ENCODE peak calls at places on chromosomes 12 and 14, in six cellular contexts. G is CD4-positive, alpha-beta T cell; L is cardiac muscle cell; N is HAP-1; S is MG63; Z is left ventricle myocardium inferior. H is an unnamed sample. For H3K9me3, the result is how much of the 10 kb centered on the place peaks cover.

GRCh38 chr14:35879654-35880249 is 53.6 kb downstream of the BRMS1L start:
- DNase-seq in G (no peak), L (peak), N (no peak), S (no peak), Z (no peak), H (no peak)

GRCh38 chr12:22981711-22982110 is 356.7 kb downstream of the ETNK1 start:
- DNase-seq in G (no peak), L (peak), N (no peak), S (no peak), Z (no peak), H (no peak)

GRCh38 chr12:107544947-107545346 is 140.7 kb upstream of the PWP1 start:
- DNase-seq in G (no peak), L (no peak), N (no peak), S (peak), Z (no peak), H (no peak)

GRCh38 chr12:45934956-45935355 is 55.4 kb downstream of the SCAF11 start:
- DNase-seq in G (no peak), L (no peak), N (no peak), S (no peak), Z (no peak), H (no peak)

GRCh38 chr12:32477714-32478113 is 78.4 kb downstream of the FGD4 start:
- DNase-seq in G (no peak), L (no peak), N (no peak), S (no peak), Z (no peak), H (no peak)

GRCh38 chr12:118302053-118302452 is 70.7 kb downstream of the TAOK3 start:
- DNase-seq in G (no peak), L (peak), N (no peak), S (peak), Z (no peak), H (no peak)

GRCh38 chr12:121789800-121790748 is 3.4 kb downstream of the RHOF start:
- DNase-seq in G (peak), L (peak), N (no peak), S (no peak), Z (peak), H (peak)

GRCh38 chr12:1517007-1517406 is 77.4 kb downstream of the FBXL14 start:
- DNase-seq in G (no peak), L (peak), N (peak), S (peak), Z (no peak), H (no peak)

GRCh38 chr12:10721654-10722501 is 1.2 kb downstream of the YBX3 start:
- DNase-seq in G (peak), L (peak), N (peak), S (peak), Z (peak), H (peak)

GRCh38 chr12:47876404-47876960 is 28.3 kb downstream of the VDR start:
- DNase-seq in G (no peak), L (no peak), N (no peak), S (no peak), Z (no peak), H (no peak)

GRCh38 chr12:69039881-69040280 is 106.9 kb upstream of the CPM start:
- DNase-seq in G (no peak), L (no peak), N (no peak), S (no peak), Z (no peak), H (no peak)

GRCh38 chr12:22037952-22038351 is 8.1 kb upstream of the CMAS start:
- DNase-seq in G (no peak), L (no peak), N (no peak), S (no peak), Z (no peak), H (no peak)

GRCh38 chr12:4734625-4735196 is 14.5 kb downstream of the GALNT8 start:
- DNase-seq in G (no peak), L (no peak), N (no peak), S (no peak), Z (no peak), H (no peak)

GRCh38 chr14:22534547-22534946 is 54.5 kb downstream of the DAD1 start:
- DNase-seq in G (no peak), L (no peak), N (no peak), S (no peak), Z (no peak), H (no peak)

GRCh38 chr14:74516451-74517155 is 23.0 kb downstream of the ISCA2 start:
- DNase-seq in G (no peak), L (no peak), N (peak), S (peak), Z (no peak), H (no peak)

GRCh38 chr14:72924332-72924731 is 1.9 kb upstream of the DCAF4 start:
- DNase-seq in G (no peak), L (no peak), N (no peak), S (no peak), Z (peak), H (no peak)

GRCh38 chr14:80940146-80940545 is 1.4 kb downstream of the CEP128 start:
- DNase-seq in G (no peak), L (no peak), N (no peak), S (no peak), Z (no peak), H (no peak)

GRCh38 chr14:103444837-103445524 is 59.8 kb downstream of the MARK3 start:
- DNase-seq in G (no peak), L (peak), N (no peak), S (no peak), Z (no peak), H (no peak)

GRCh38 chr12:24814379-24815086 is 134.4 kb downstream of the BCAT1 start:
- DNase-seq in G (no peak), L (no peak), N (no peak), S (no peak), Z (no peak), H (no peak)

GRCh38 chr12:93441111-93441616 is 583 bp downstream of the UBE2N start:
- DNase-seq in G (peak), L (peak), N (peak), S (peak), Z (peak), H (peak)

GRCh38 chr12:124568431-124569374 is 1.3 kb upstream of the NCOR2 start:
- DNase-seq in G (peak), L (peak), N (peak), S (peak), Z (peak), H (no peak)

GRCh38 chr14:85789506-85789905 is 259.6 kb downstream of the FLRT2 start:
- DNase-seq in G (no peak), L (no peak), N (no peak), S (no peak), Z (no peak), H (no peak)
- H3K9me3 ChIP-seq in G (under half), L (under half), N (under half), S (under half), Z (under half), H (under half)

DNA sequence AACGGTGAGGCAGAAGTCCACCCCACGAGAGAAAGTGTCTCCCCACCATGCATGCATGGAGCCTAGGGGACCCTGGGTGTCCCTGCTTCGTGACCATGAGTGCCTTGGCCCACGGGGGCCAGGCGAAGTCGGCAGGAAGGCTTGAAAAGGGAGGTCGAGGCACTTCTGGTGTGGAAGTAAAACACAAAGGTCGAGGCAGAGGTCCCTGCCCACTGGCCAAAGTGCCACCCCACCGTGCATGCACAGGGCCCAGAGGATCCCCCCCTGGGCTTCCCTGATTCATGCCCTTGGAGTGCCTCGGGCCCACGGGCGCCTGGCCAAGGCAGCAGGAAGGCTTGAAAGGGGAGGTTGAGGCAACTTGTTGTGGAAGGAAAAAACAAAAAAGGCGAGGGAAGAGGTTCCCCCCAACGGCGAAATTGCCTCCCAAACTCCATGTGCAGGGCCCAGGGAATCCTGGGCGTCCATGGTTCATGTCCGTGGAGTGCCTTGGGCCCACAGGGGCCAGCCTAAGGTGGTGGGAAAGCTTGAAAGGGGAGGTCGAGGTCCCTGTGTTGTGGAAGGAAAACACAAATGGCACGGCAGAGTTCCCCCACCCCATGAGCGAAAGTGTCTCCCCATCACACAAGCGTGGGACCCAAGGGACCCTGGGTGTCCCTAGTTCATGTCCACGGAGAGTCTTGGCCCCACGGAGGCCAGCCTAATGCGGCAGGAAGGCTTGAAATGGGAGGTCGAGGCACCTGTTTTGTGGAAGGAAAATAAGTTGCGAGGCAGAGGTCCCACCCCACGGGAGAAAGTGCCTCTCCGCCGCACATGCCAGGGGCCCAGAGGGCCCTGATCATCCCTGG is 372.1 kb downstream of the ALG10 start:
- DNase-seq in G (no peak), L (no peak), N (no peak), S (no peak), Z (peak), H (peak)
- H3K9me3 ChIP-seq in G (under half), L (under half), N (under half), S (under half), Z (half or more), H (under half)

DNA sequence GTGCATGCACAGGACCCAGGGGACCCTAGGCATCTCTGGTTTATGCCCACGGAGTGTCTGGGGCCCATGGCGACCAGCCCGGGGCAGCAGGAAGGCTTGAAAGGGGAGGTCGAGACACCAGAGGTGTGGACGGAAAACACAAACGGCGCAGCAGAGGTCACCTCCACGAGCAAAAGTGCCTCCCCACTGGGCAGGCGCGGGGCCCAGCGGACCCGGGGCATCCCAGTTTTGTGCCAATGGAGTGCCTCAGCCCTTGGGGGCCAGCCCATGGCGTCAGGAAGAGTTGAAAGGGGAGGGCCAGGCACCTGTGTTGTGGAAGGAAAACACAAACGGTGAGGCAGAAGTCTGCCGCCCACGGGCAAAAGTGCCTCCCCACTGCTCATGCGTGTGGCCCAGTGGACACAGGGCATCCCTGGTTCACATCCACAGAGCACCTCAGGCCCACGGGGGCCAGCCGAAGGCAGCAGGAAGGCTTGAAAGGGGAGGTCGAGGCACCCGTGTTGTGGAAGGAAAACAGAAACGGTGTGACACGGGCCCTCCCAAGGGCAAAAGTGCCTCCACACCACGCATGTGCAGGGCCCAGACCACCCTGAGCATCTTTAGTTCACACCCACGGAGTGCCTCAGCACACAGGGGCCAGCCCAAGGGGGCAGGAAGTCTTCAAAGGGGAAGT is 378.8 kb downstream of the ALG10 start:
- DNase-seq in G (no peak), L (no peak), N (peak), S (no peak), Z (peak), H (no peak)
- H3K9me3 ChIP-seq in G (under half), L (under half), N (under half), S (under half), Z (half or more), H (under half)

GRCh38 chr14:85762523-85762922 is 232.6 kb downstream of the FLRT2 start:
- DNase-seq in G (no peak), L (no peak), N (no peak), S (no peak), Z (no peak), H (no peak)
- H3K9me3 ChIP-seq in G (under half), L (under half), N (under half), S (under half), Z (under half), H (under half)

DNA sequence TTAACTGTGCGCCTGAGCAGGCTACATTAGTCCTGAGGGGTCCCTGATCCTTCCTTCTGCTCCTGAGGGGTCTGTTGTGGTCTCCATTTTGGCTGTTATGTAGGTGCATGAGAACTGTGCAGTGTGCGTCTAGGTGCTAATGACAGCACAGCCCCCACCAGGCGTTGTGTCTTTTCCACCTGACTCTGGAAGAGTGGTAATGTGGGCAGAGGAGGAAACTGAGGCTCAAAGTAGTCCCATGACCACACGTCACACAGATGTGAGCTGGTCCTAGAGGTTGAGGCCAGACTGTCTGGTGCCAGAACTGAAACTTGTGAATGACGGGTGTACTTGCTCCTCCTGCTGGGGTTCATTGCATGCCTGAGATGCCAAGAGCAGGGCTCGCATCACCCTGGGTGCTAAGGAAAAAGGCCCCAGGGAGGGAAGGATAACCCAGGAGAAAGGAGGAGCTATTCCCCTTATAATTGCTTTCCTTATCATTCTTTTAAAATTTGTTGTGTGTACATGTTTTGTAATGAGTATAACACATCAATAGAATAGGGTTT is 111.8 kb downstream of the SLC25A47 start:
- DNase-seq in G (no peak), L (no peak), N (no peak), S (no peak), Z (no peak), H (no peak)
- H3K9me3 ChIP-seq in G (under half), L (under half), N (under half), S (under half), Z (under half), H (under half)

GRCh38 chr12:34214011-34214410 is 191.7 kb downstream of the ALG10 start:
- DNase-seq in G (no peak), L (no peak), N (no peak), S (no peak), Z (no peak), H (no peak)
- H3K9me3 ChIP-seq in G (under half), L (under half), N (under half), S (under half), Z (under half), H (under half)

GRCh38 chr12:70648831-70649230 is 11.6 kb upstream of the PTPRB start:
- DNase-seq in G (no peak), L (peak), N (no peak), S (no peak), Z (no peak), H (no peak)
- H3K9me3 ChIP-seq in G (under half), L (under half), N (under half), S (under half), Z (under half), H (under half)

DNA sequence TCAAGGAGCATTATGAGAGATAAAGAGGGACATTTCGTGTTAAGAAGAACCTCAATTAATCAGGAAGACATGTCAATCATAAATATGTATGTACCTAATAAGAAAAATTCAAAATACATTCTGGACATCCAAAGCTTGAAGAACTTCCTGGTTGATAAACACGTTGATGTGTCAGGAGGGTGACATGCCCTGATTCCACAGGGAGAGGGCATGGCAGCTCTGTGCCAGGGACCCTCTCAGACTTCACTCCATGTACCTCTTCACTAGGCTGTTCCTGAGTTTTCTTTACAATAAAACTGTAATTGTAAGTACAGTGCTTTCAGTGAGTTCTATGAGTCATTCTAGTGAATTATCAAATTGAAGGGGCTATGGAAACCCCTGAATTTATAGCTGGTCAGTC is 163.5 kb downstream of the CFAP54 start:
- DNase-seq in G (no peak), L (no peak), N (no peak), S (no peak), Z (no peak), H (no peak)
- H3K9me3 ChIP-seq in G (under half), L (under half), N (under half), S (under half), Z (under half), H (under half)

GRCh38 chr12:112826011-112826410 is 34.5 kb downstream of the RPH3A start:
- DNase-seq in G (no peak), L (no peak), N (no peak), S (no peak), Z (no peak), H (no peak)
- H3K9me3 ChIP-seq in G (under half), L (under half), N (under half), S (under half), Z (under half), H (under half)

GRCh38 chr14:51160871-51161270 is 66.0 kb upstream of the TRIM9 start:
- DNase-seq in G (no peak), L (no peak), N (no peak), S (no peak), Z (no peak), H (no peak)
- H3K9me3 ChIP-seq in G (under half), L (under half), N (under half), S (under half), Z (under half), H (under half)

H was measured in T-helper 17 cell.